ENCODE peak calls at places on chromosomes 11 and 22, in nine cellular contexts. L, P, N, T, O, A, K, S and V are unnamed samples.

GRCh38 chr11:45872513-45873356 is 12.7 kb upstream of the MAPK8IP1 start:
- DNase-seq in L (peak), P (no peak), N (peak), T (peak), O (peak), A (peak), K (peak), S (no peak), V (peak)

GRCh38 chr11:85784480-85784879 is 26.5 kb downstream of the SYTL2 start:
- DNase-seq in L (no peak), P (no peak), N (no peak), T (no peak), O (no peak), A (no peak), K (no peak), S (no peak), V (no peak)

GRCh38 chr22:48627203-48627602 is 1200.5 kb downstream of the BRD1 start:
- DNase-seq in L (no peak), P (peak), N (no peak), T (peak), O (peak), A (no peak), K (no peak), S (no peak), V (peak)

GRCh38 chr22:19525116-19525660 is 978 bp upstream of the CLDN5 start:
- DNase-seq in L (no peak), P (no peak), N (no peak), T (no peak), O (no peak), A (no peak), K (no peak), S (no peak), V (no peak)

GRCh38 chr22:30857103-30857502 is 111.5 kb downstream of the MORC2 start:
- DNase-seq in L (no peak), P (no peak), N (no peak), T (no peak), O (no peak), A (no peak), K (no peak), S (peak), V (no peak)

GRCh38 chr11:35321532-35322320 is 97.6 kb downstream of the SLC1A2 start:
- DNase-seq in L (no peak), P (no peak), N (peak), T (no peak), O (peak), A (peak), K (no peak), S (no peak), V (no peak)

GRCh38 chr11:43626798-43627197 is 53.7 kb upstream of the HSD17B12 start:
- DNase-seq in L (no peak), P (no peak), N (no peak), T (no peak), O (no peak), A (no peak), K (no peak), S (no peak), V (no peak)

GRCh38 chr11:33808228-33808828 is 34.0 kb upstream of the FBXO3 start:
- DNase-seq in L (peak), P (peak), N (peak), T (peak), O (peak), A (peak), K (peak), S (peak), V (peak)

GRCh38 chr11:12885717-12886226 is 123.3 kb upstream of the RASSF10 start:
- DNase-seq in L (no peak), P (no peak), N (no peak), T (no peak), O (no peak), A (no peak), K (no peak), S (no peak), V (no peak)

GRCh38 chr11:113557926-113558325 is 82.7 kb upstream of the DRD2 start:
- DNase-seq in L (no peak), P (no peak), N (no peak), T (no peak), O (peak), A (no peak), K (no peak), S (no peak), V (no peak)